ENCODE peak calls at places on chromosomes 5 and 9, in ten cellular contexts. V is vagina, Z is lower lobe of right lung, Y is A549, S is spleen, X is ovary, J is Panc1, I is K562, T is esophagus squamous epithelium, A is IMR-90. W is an unnamed sample.

GRCh38 chr5:136192015-136192525 is 892 bp downstream of the SMIM32 start:
- DNase-seq in J (no peak), Z (no peak), V (no peak), T (no peak), A (no peak), Y (no peak), X (no peak), S (peak; percentile 56), I (no peak), W (no peak)

GRCh38 chr9:21465138-21465537 is 17.0 kb downstream of the IFNE start:
- DNase-seq in A (no peak), X (no peak), Y (no peak), S (peak; percentile 64), T (no peak), Z (no peak), J (no peak), V (no peak), I (no peak), W (no peak)

GRCh38 chr5:54993318-54993717 is 7.9 kb upstream of the ESM1 start:
- DNase-seq in A (peak; percentile 38), J (no peak), S (no peak), Y (no peak), T (no peak), I (no peak), X (no peak), V (no peak), Z (no peak), W (no peak)

GRCh38 chr5:52150501-52150900 is 637.2 kb upstream of the ITGA1 start:
- DNase-seq in V (no peak), I (no peak), J (no peak), A (no peak), X (no peak), S (no peak), T (no peak), Y (no peak), Z (no peak), W (no peak)

GRCh38 chr5:82105457-82105856 is 133.6 kb downstream of the ATG10 start:
- DNase-seq in X (no peak), Y (no peak), Z (no peak), A (peak; percentile 20), I (no peak), S (no peak), J (no peak), T (no peak), V (no peak), W (no peak)

GRCh38 chr5:134113908-134114875 is at the start of gene TCF7:
- DNase-seq in Y (peak; percentile 76), V (no peak), X (peak; percentile 78), T (no peak), A (peak; percentile 71), Z (peak; percentile 82), I (peak; percentile 97), J (no peak), S (peak; percentile 94), W (peak; percentile 69)

GRCh38 chr5:115321309-115321708 is 24.9 kb upstream of the CCDC112 start:
- DNase-seq in Z (no peak), T (no peak), S (no peak), Y (no peak), V (no peak), X (no peak), J (no peak), A (peak; percentile 23), I (no peak), W (no peak)

GRCh38 chr9:104817437-104817836 is 53.5 kb downstream of the NIPSNAP3B start:
- DNase-seq in A (no peak), Y (no peak), T (no peak), Z (no peak), V (no peak), X (no peak), I (no peak), S (no peak), J (no peak), W (no peak)

GRCh38 chr5:124139477-124139876 is 607.0 kb downstream of the ZNF608 start:
- DNase-seq in T (no peak), Z (no peak), A (no peak), S (no peak), X (no peak), Y (no peak), I (no peak), J (no peak), V (no peak), W (no peak)

GRCh38 chr5:124133406-124133805 is 613.0 kb downstream of the ZNF608 start:
- DNase-seq in I (no peak), A (no peak), V (no peak), T (no peak), S (no peak), X (no peak), Z (no peak), J (no peak), Y (no peak), W (no peak)

GRCh38 chr5:124132843-124133242 is 613.6 kb downstream of the ZNF608 start:
- DNase-seq in Z (no peak), J (no peak), Y (no peak), I (no peak), X (no peak), S (no peak), V (no peak), T (no peak), A (no peak), W (no peak)

GRCh38 chr5:124139995-124140394 is 606.4 kb downstream of the ZNF608 start:
- DNase-seq in Y (no peak), A (no peak), S (no peak), T (no peak), Z (no peak), I (no peak), X (no peak), J (no peak), V (no peak), W (no peak)

GRCh38 chr5:124136609-124137008 is 609.8 kb downstream of the ZNF608 start:
- DNase-seq in X (no peak), S (no peak), V (no peak), Y (no peak), A (no peak), I (no peak), Z (no peak), T (no peak), J (no peak), W (no peak)
- H3K4me1 ChIP-seq in X (no peaks in the 10 kb centered on the region), S (no peaks in the 10 kb centered on the region), V (no peaks in the 10 kb centered on the region), Y (no peaks in the 10 kb centered on the region), A (no peaks in the 10 kb centered on the region), I (no peaks in the 10 kb centered on the region), Z (no peaks in the 10 kb centered on the region), T (no peaks in the 10 kb centered on the region), J (no peaks in the 10 kb centered on the region), W (peaks cover 10% of the 10 kb centered on the region)

DNA sequence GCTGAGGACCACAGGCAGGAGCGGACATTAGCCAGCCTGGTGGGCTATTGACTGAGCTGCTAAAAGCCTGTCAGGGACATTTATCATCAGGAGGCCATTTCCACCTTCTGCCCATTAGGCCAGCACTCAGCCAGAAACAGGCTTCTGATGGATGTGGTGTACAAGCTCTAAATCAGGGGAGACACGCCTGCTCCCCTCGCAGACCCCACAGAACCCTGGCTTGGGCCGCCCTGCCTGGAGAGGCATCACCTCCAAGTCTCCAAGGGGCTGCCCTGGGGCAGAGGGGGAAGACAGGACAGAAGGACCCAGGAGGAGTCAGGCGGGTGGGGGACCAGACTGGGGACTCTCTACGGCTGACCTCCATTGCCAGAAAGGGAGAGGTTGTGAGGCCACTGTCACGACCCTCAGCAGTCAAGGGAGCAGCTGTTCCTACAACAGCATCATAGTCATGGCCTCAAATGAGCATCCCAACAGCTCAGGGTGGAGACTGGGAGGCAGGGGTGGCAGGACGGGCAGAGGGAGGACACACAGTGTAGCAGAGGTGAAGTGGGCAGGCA is 24.0 kb upstream of the TRIM14 start:
- DNase-seq in A (no peak), T (no peak), S (no peak), I (no peak), X (no peak), Y (no peak), Z (no peak), V (no peak), J (no peak), W (no peak)
- H3K27ac ChIP-seq in A (no peak overlapping the region), T (peak overlapping the region; percentile 74), S (no peak overlapping the region), I (no peak overlapping the region), X (no peak overlapping the region), Y (peak overlapping the region; percentile 46), Z (peak overlapping the region; percentile 78), V (no peak overlapping the region), J (no peak overlapping the region), W (no peak overlapping the region)

DNA sequence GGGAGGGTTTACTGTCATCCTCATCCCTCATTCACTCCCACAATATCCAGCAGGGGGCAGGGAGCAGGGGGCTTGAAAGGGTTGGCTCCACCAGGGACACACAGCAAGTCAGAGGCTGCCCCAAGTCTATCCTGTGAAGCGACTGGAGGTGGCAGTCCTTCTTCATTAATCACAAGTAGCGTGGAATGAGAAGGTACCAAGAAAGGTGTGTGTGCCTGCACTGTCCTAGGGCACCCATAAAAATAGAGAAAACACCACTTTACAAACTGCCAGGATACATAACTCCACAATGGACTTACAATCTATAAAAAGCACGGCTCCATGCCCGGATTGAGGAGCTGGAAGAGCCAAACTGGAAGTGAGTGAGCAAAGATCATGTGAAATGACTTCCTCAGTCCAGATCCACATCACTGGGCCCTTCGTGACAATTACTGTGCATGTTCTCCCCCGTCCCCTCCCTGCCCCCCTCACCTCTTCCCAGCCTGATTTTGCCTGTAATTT is 183.9 kb downstream of the SLIT3 start:
- DNase-seq in I (no peak), T (no peak), S (no peak), Y (peak; percentile 49), V (no peak), Z (no peak), X (no peak), J (no peak), A (no peak), W (no peak)
- TF ChIP-seq CTCF in I (peak; percentile 33), T (no peak), S (no peak), Y (no peak), V (no peak), Z (no peak), X (no peak), J (no peak), A (no peak), W (peak; percentile 48)

GRCh38 chr5:172173771-172174170 is 14.3 kb downstream of the STK10 start:
- DNase-seq in S (peak; percentile 90), J (no peak), X (no peak), T (no peak), I (no peak), Y (no peak), V (no peak), A (peak; percentile 65), Z (peak; percentile 64), W (no peak)

GRCh38 chr5:172179032-172179989 is 8.7 kb downstream of the STK10 start:
- DNase-seq in Y (no peak), T (no peak), A (peak; percentile 40), X (no peak), J (no peak), Z (no peak), I (no peak), V (no peak), S (peak; percentile 82), W (no peak)

GRCh38 chr5:172178301-172179031 is 9.6 kb downstream of the STK10 start:
- DNase-seq in A (no peak), V (no peak), J (no peak), T (no peak), Y (no peak), I (peak; percentile 64), Z (no peak), X (no peak), S (peak; percentile 82), W (no peak)

GRCh38 chr5:172175263-172175719 is 12.7 kb downstream of the STK10 start:
- DNase-seq in A (no peak), V (no peak), X (no peak), Z (peak; percentile 86), I (peak; percentile 43), J (no peak), Y (no peak), T (peak; percentile 35), S (peak; percentile 98), W (peak; percentile 57)

DNA sequence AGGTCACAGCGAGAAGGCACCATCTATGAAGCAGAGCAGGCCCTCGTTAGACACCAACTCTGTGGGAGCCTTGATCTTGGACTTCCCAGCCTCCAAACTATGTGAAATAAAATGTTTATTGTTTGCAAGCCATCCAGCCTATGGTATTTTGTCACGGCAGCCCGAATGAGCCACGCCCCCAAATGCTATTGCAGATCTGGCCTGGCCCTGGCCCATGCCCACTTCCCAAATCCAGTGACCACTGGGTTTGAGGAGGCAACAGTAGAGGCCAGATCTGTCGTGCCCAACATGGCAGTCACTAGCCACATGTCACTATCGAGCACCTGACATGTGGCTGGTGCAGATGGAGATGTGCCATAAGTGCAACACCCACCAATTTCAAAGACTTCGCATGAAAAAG is 10.8 kb downstream of the STK10 start:
- DNase-seq in T (no peak), I (no peak), J (no peak), X (no peak), A (no peak), Y (no peak), Z (no peak), S (peak; percentile 80), V (no peak), W (no peak)
- H3K4me1 ChIP-seq in T (peaks cover 11% of the 10 kb centered on the region), I (peaks cover 6% of the 10 kb centered on the region), J (peaks cover 25% of the 10 kb centered on the region), X (no peaks in the 10 kb centered on the region), A (peaks cover 5% of the 10 kb centered on the region), Y (no peaks in the 10 kb centered on the region), Z (peaks cover 83% of the 10 kb centered on the region), S (peaks cover 100% of the 10 kb centered on the region), V (peaks cover 22% of the 10 kb centered on the region), W (peaks cover 72% of the 10 kb centered on the region)

W was measured in left ventricle myocardium inferior.